ENCODE peak calls at places on chromosome 1, in five cellular contexts. D is uterus, A is mucosa of descending colon, Z is IMR-90, V is heart right ventricle. H is an unnamed sample.

GRCh38 chr1:182446033-182446669 is 3.8 kb upstream of the RGSL1 start:
- DNase-seq in D (no peak), A (peak; percentile 62), Z (peak; percentile 40), V (no peak), H (peak; percentile 81)

GRCh38 chr1:157306896-157307295 is 168.7 kb upstream of the ETV3 start:
- DNase-seq in D (no peak), A (no peak), Z (no peak), V (no peak), H (no peak)

GRCh38 chr1:180181048-180181447 is 26.4 kb downstream of the QSOX1 start:
- DNase-seq in D (no peak), A (peak; percentile 61), Z (no peak), V (no peak), H (peak; percentile 83)

GRCh38 chr1:16615253-16616252 is 2.2 kb upstream of the NBPF1 start:
- DNase-seq in D (no peak), A (peak; percentile 13), Z (no peak), V (no peak), H (no peak)

GRCh38 chr1:51253691-51254090 is 17.6 kb downstream of the RNF11 start:
- DNase-seq in D (no peak), A (no peak), Z (peak; percentile 57), V (no peak), H (no peak)

GRCh38 chr1:88504601-88505000 is 179.5 kb upstream of the PKN2 start:
- DNase-seq in D (no peak), A (no peak), Z (no peak), V (no peak), H (no peak)

GRCh38 chr1:66266350-66266749 is 267.6 kb upstream of the SGIP1 start:
- DNase-seq in D (no peak), A (no peak), Z (no peak), V (no peak), H (no peak)

GRCh38 chr1:152906023-152906565 is 2.3 kb upstream of the IVL start:
- DNase-seq in D (no peak), A (no peak), Z (peak; percentile 8), V (no peak), H (no peak)

GRCh38 chr1:9345922-9346321 is 53.2 kb downstream of the SPSB1 start:
- DNase-seq in D (no peak), A (no peak), Z (no peak), V (no peak), H (no peak)

GRCh38 chr1:155893389-155894142 is 17.6 kb downstream of the RIT1 start:
- DNase-seq in D (no peak), A (no peak), Z (peak; percentile 91), V (no peak), H (no peak)

GRCh38 chr1:216600730-216601426 is 122.4 kb downstream of the ESRRG start:
- DNase-seq in D (peak; percentile 71), A (peak; percentile 86), Z (peak; percentile 78), V (peak; percentile 81), H (peak; percentile 89)

GRCh38 chr1:207004931-207005830 is 27.4 kb downstream of the C1orf116 start:
- DNase-seq in D (no peak), A (peak; percentile 84), Z (peak; percentile 74), V (no peak), H (peak; percentile 92)

GRCh38 chr1:160204526-160205241 is 500 bp upstream of the PEA15 start:
- DNase-seq in D (no peak), A (peak; percentile 15), Z (no peak), V (no peak), H (no peak)

GRCh38 chr1:235290740-235291502 is 37.1 kb downstream of the ARID4B start:
- DNase-seq in D (no peak), A (no peak), Z (no peak), V (no peak), H (no peak)

GRCh38 chr1:182149411-182149965 is 88.0 kb upstream of the ZNF648 start:
- DNase-seq in D (peak; percentile 23), A (peak; percentile 30), Z (peak; percentile 73), V (no peak), H (no peak)

GRCh38 chr1:203038217-203038741 is 12.0 kb downstream of the PPFIA4 start:
- DNase-seq in D (peak; percentile 64), A (no peak), Z (peak; percentile 78), V (peak; percentile 69), H (no peak)

GRCh38 chr1:10152709-10153284 is 57.6 kb upstream of the KIF1B start:
- DNase-seq in D (peak; percentile 49), A (peak; percentile 75), Z (peak; percentile 48), V (peak; percentile 18), H (peak; percentile 76)

GRCh38 chr1:240831191-240831631 is 219.3 kb upstream of the GREM2 start:
- DNase-seq in D (no peak), A (no peak), Z (peak; percentile 53), V (no peak), H (no peak)

GRCh38 chr1:27391511-27392095 is 819 bp upstream of the GPR3 start:
- DNase-seq in D (peak; percentile 71), A (peak; percentile 53), Z (peak; percentile 57), V (no peak), H (peak; percentile 90)

GRCh38 chr1:19476440-19477190 is 8.7 kb downstream of the CAPZB start:
- DNase-seq in D (no peak), A (peak; percentile 46), Z (peak; percentile 79), V (no peak), H (no peak)
- H3K4me1 ChIP-seq in D (peaks cover 30% of the 10 kb centered on the region), A (peaks cover 49% of the 10 kb centered on the region), Z (peaks cover 27% of the 10 kb centered on the region), V (peaks cover 98% of the 10 kb centered on the region), H (peaks cover 43% of the 10 kb centered on the region)

DNA sequence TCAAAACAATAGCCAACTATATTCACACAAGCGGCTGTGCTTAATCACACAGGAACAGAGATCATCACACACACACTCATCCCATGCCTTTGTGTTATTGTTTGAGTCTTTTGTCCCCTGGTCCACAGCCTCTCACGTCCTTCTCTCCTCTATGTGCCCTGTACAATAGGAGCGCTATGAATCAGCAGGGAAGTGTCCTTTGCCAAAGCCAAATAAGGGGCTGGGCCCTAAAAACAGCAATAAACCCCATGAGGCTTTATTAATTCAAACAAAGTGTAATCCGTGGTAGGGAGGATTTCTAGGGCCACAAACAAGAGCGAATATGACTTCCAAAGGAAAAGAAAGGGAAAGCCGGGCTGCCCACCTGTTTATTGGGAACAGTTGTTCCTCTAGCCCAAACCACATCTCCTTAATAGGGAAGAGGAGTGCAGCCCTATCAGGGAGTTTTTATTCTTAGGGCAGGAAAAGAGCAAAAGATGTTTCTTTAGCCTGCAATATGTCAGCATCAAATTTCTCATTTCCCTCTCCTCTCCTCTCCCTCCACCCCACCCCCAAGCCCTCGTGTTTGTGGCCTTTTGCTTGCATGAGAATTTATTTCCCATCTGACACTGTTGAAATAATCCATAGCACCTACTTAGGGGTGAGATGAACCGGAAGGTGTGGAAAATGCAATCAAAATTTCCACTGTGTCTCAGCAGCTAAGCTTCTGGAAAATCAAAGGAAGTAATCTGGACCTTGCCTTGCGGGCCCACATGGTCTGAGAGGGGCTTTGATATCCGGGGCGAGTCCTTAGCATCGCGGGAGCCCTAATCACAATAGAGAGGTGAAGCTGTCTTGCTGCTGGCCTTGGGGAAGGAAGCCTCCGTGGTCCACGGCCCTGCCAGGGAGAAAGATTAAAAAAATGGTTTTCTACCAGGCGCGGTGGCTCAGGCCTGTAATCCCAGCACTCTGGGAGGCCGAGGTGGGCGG is 45.3 kb upstream of the ITPKB start:
- DNase-seq in D (no peak), A (no peak), Z (no peak), V (no peak), H (no peak)
- H3K4me1 ChIP-seq in D (no peaks in the 10 kb centered on the region), A (peaks cover 5% of the 10 kb centered on the region), Z (no peaks in the 10 kb centered on the region), V (peaks cover 16% of the 10 kb centered on the region), H (no peaks in the 10 kb centered on the region)

DNA sequence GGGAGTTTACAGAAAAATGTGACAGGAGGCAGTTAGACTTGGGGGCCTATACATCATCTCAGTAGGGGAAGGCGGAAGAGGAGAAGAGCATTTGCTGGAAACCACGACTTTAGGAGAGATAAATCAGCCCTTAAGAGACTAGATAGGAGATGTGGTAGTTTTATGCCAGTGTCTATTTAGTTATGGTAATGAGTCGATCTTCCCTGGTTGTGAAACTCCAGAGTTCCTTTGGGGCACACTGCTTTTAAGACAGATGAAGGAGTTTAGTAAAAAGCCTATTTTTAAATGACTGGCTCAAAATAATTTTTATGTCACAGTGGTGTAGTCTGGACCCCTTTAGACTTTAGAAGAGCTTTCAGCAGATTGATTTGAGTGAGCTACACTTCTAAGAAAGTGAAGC is 7.8 kb downstream of the PGM1 start:
- DNase-seq in D (no peak), A (no peak), Z (no peak), V (no peak), H (no peak)
- H3K4me1 ChIP-seq in D (no peaks in the 10 kb centered on the region), A (no peaks in the 10 kb centered on the region), Z (peaks cover 2% of the 10 kb centered on the region), V (peaks cover 23% of the 10 kb centered on the region), H (peaks cover 7% of the 10 kb centered on the region)

DNA sequence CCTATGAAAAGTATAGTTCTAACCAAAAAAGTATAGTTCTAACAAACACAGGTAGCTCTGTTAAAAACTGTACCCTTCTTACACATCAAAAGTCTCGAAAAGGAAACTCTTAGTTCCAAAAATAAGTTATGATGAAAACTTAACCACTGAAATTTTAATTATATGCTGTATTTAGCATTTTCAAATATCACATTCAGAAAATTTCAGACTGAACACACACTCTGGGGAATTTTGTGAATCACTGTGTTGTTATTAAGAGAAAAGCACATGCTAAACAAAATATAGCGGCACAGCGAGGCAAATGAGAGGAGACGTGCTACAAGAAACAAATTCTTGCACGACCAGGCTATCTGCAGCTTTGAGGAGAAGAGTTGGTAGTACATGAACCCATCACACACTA is 30.4 kb downstream of the VAV3 start:
- DNase-seq in D (no peak), A (no peak), Z (no peak), V (no peak), H (no peak)
- H3K4me1 ChIP-seq in D (no peaks in the 10 kb centered on the region), A (no peaks in the 10 kb centered on the region), Z (no peaks in the 10 kb centered on the region), V (peaks cover 31% of the 10 kb centered on the region), H (peaks cover 23% of the 10 kb centered on the region)

DNA sequence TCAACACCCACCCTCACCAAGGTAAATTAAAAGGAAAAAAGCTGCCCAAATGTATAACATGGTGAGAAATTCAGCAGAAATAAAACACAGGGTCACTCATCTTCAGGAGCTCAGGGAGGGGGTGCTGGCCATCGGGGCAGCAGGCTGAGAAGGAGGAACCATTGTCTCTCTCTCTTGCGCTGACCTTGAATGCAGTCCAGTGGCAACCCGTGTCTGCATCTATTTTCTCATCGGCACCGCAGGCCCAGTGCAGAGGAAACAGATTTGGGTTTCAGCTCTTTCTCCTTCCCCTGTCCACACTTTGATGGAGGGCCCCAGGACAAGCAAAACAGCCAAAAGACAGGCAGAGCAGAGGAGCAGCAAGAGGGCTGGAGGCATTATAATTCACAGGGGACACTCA is 18.8 kb downstream of the MKNK1 start:
- DNase-seq in D (no peak), A (no peak), Z (no peak), V (no peak), H (no peak)
- H3K4me1 ChIP-seq in D (no peaks in the 10 kb centered on the region), A (no peaks in the 10 kb centered on the region), Z (no peaks in the 10 kb centered on the region), V (peaks cover 9% of the 10 kb centered on the region), H (no peaks in the 10 kb centered on the region)

GRCh38 chr1:3196577-3197245 is 127.7 kb downstream of the PRDM16 start:
- DNase-seq in D (no peak), A (no peak), Z (no peak), V (no peak), H (no peak)
- H3K4me1 ChIP-seq in D (peaks cover 4% of the 10 kb centered on the region), A (no peaks in the 10 kb centered on the region), Z (no peaks in the 10 kb centered on the region), V (peaks cover 48% of the 10 kb centered on the region), H (no peaks in the 10 kb centered on the region)

GRCh38 chr1:225812488-225813249 is 2.7 kb downstream of the EPHX1 start:
- DNase-seq in D (no peak), A (no peak), Z (no peak), V (no peak), H (no peak)
- H3K4me1 ChIP-seq in D (peaks cover 48% of the 10 kb centered on the region), A (peaks cover 34% of the 10 kb centered on the region), Z (peaks cover 32% of the 10 kb centered on the region), V (peaks cover 77% of the 10 kb centered on the region), H (peaks cover 53% of the 10 kb centered on the region)

DNA sequence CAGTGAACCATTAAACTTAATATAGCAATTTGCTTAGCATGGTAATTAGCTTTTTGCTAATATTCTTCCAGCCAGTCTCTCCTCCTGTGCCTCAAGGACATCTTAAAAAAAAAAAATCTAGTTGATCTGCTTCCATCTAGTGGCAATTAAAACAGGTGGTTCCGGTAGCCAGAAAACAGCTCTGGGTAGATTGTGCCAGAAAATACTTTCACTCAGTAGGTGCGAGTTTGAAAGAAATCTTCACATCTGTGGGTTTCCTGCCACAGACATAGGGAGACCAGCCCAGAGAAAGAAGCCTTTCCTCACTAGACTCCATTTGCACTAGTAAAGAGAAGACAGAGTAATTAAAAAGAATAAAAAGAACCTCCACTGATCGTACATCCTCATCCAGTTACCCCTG is 17.1 kb downstream of the SELL start:
- DNase-seq in D (no peak), A (no peak), Z (no peak), V (no peak), H (peak; percentile 19)
- H3K4me1 ChIP-seq in D (no peaks in the 10 kb centered on the region), A (no peaks in the 10 kb centered on the region), Z (no peaks in the 10 kb centered on the region), V (no peaks in the 10 kb centered on the region), H (peaks cover 18% of the 10 kb centered on the region)